ENCODE peak calls at places on chromosomes 6 and 20, in seven cellular contexts. K, U, C, Z, Y, V and S are unnamed samples.
A peak's percentile ranks its signal among the peaks of the same experiment; 100 is the strongest.

GRCh38 chr20:48648482-48649051 is 179.2 kb downstream of the PREX1 start:
- DNase-seq in K (no peak), U (no peak), C (no peak), Z (no peak), Y (no peak), V (no peak), S (no peak)

GRCh38 chr6:118580585-118581419 is 32.7 kb downstream of the PLN start:
- DNase-seq in K (peak; percentile 67), U (peak; percentile 78), C (no peak), Z (peak; percentile 79), Y (peak; percentile 89), V (peak; percentile 90), S (peak; percentile 66)

GRCh38 chr20:23257848-23258746 is 92.5 kb upstream of the NXT1 start:
- DNase-seq in K (no peak), U (peak; percentile 88), C (peak; percentile 28), Z (peak; percentile 93), Y (peak; percentile 54), V (peak; percentile 82), S (no peak)

GRCh38 chr6:10383312-10384063 is 31.4 kb downstream of the TFAP2A start:
- DNase-seq in K (peak; percentile 56), U (no peak), C (no peak), Z (no peak), Y (no peak), V (peak; percentile 53), S (no peak)

GRCh38 chr6:2866183-2866846 is 24.7 kb upstream of the SERPINB1 start:
- DNase-seq in K (peak; percentile 56), U (no peak), C (no peak), Z (no peak), Y (peak; percentile 78), V (peak; percentile 35), S (no peak)

GRCh38 chr20:18188446-18188845 is 50.8 kb downstream of the KAT14 start:
- DNase-seq in K (no peak), U (peak; percentile 5), C (no peak), Z (no peak), Y (no peak), V (no peak), S (no peak)

GRCh38 chr20:39117486-39117885 is 155.3 kb downstream of the DHX35 start:
- DNase-seq in K (no peak), U (peak; percentile 43), C (no peak), Z (peak; percentile 17), Y (no peak), V (no peak), S (no peak)

GRCh38 chr20:36549628-36549941 is 8.3 kb downstream of the MYL9 start:
- DNase-seq in K (no peak), U (no peak), C (no peak), Z (no peak), Y (no peak), V (no peak), S (no peak)

GRCh38 chr6:53246924-53247323 is 98.3 kb upstream of the GCM1 start:
- DNase-seq in K (no peak), U (no peak), C (no peak), Z (no peak), Y (no peak), V (no peak), S (no peak)

GRCh38 chr6:140256213-140256612 is 881.8 kb upstream of the CITED2 start:
- DNase-seq in K (no peak), U (peak; percentile 3), C (no peak), Z (no peak), Y (peak; percentile 38), V (no peak), S (no peak)

GRCh38 chr6:142848156-142848555 is 96.8 kb downstream of the HIVEP2 start:
- DNase-seq in K (no peak), U (no peak), C (no peak), Z (no peak), Y (no peak), V (no peak), S (no peak)

GRCh38 chr6:8243462-8243861 is 141.1 kb upstream of the EEF1E1 start:
- DNase-seq in K (no peak), U (peak; percentile 6), C (no peak), Z (peak; percentile 5), Y (peak; percentile 61), V (peak; percentile 30), S (no peak)

GRCh38 chr6:7636151-7636550 is 46.2 kb downstream of the SNRNP48 start:
- DNase-seq in K (no peak), U (no peak), C (no peak), Z (no peak), Y (no peak), V (peak; percentile 40), S (no peak)

GRCh38 chr20:47677314-47678129 is 107.8 kb downstream of the SULF2 start:
- DNase-seq in K (peak; percentile 88), U (peak; percentile 16), C (peak; percentile 89), Z (peak; percentile 33), Y (peak; percentile 76), V (peak; percentile 77), S (peak; percentile 47)

GRCh38 chr20:62210496-62210855 is 9.6 kb downstream of the HRH3 start:
- DNase-seq in K (no peak), U (no peak), C (no peak), Z (no peak), Y (no peak), V (no peak), S (no peak)

GRCh38 chr6:16278048-16278724 is 39.8 kb downstream of the GMPR start:
- DNase-seq in K (no peak), U (peak; percentile 21), C (no peak), Z (peak; percentile 22), Y (no peak), V (no peak), S (no peak)

GRCh38 chr6:1686117-1687098 is 76.7 kb downstream of the FOXC1 start:
- DNase-seq in K (no peak), U (peak; percentile 96), C (no peak), Z (peak; percentile 26), Y (no peak), V (peak; percentile 71), S (no peak)

DNA sequence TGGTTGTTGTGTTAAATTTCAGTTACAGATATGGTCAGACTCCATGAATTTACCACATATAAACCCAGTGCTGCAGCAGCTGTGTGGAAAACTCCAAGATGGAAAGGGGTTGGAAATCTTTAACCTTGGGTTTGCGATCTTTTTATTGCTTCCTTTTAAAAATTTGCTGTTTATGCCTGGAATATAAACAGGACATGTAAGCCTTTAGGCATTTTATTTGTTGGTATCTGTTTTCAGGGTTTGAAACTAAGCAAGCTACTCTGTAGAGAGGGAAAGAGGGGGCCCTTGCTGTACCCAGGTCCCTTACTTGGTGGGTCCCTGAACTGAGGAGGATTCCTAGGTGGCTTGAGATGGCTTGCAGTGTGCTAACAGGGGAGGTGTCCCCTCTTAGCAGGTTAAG is 800 bp downstream of the PKIG start:
- DNase-seq in K (no peak), U (peak; percentile 37), C (no peak), Z (peak; percentile 66), Y (no peak), V (no peak), S (no peak)
- H3K27ac ChIP-seq in K (no peak overlapping the region), U (peak overlapping the region; percentile 80), C (no peak overlapping the region), Z (no peak overlapping the region), Y (no peak overlapping the region), V (no peak overlapping the region), S (no peak overlapping the region)

GRCh38 chr20:58025233-58025632 is 203.2 kb downstream of the ANKRD60 start:
- DNase-seq in K (no peak), U (no peak), C (no peak), Z (no peak), Y (no peak), V (no peak), S (no peak)
- H2AK5ac ChIP-seq in K (no peak overlapping the region), U (no peak overlapping the region), C (no peak overlapping the region), Z (no peak overlapping the region), Y (no peak overlapping the region), V (no peak overlapping the region), S (no peak overlapping the region)

GRCh38 chr6:138563650-138564049 is 64.4 kb upstream of the NHSL1 start:
- DNase-seq in K (no peak), U (no peak), C (no peak), Z (no peak), Y (peak; percentile 82), V (no peak), S (no peak)

GRCh38 chr6:138564170-138564721 is 65.0 kb upstream of the NHSL1 start:
- DNase-seq in K (no peak), U (no peak), C (no peak), Z (no peak), Y (no peak), V (no peak), S (no peak)

GRCh38 chr6:138560130-138560850 is 61.0 kb upstream of the NHSL1 start:
- DNase-seq in K (no peak), U (no peak), C (peak; percentile 33), Z (no peak), Y (peak; percentile 78), V (peak; percentile 72), S (no peak)

GRCh38 chr6:138562691-138563090 is 63.4 kb upstream of the NHSL1 start:
- DNase-seq in K (no peak), U (no peak), C (no peak), Z (no peak), Y (no peak), V (no peak), S (no peak)

GRCh38 chr6:138563231-138563630 is 63.9 kb upstream of the NHSL1 start:
- DNase-seq in K (no peak), U (no peak), C (no peak), Z (no peak), Y (no peak), V (no peak), S (no peak)
- H2BK5ac ChIP-seq in K (no peak overlapping the region), U (no peak overlapping the region), C (no peak overlapping the region), Z (no peak overlapping the region), Y (no peak overlapping the region), V (no peak overlapping the region), S (no peak overlapping the region)

GRCh38 chr6:154752015-154752414 is 18.8 kb downstream of the SCAF8 start:
- DNase-seq in K (no peak), U (no peak), C (no peak), Z (no peak), Y (peak; percentile 38), V (no peak), S (no peak)

GRCh38 chr6:154754152-154754551 is 20.9 kb downstream of the SCAF8 start:
- DNase-seq in K (no peak), U (peak; percentile 73), C (no peak), Z (peak; percentile 65), Y (no peak), V (no peak), S (no peak)

GRCh38 chr6:154758125-154758524 is 24.9 kb downstream of the SCAF8 start:
- DNase-seq in K (no peak), U (no peak), C (no peak), Z (no peak), Y (no peak), V (no peak), S (no peak)

GRCh38 chr6:154757352-154758095 is 24.3 kb downstream of the SCAF8 start:
- DNase-seq in K (no peak), U (no peak), C (no peak), Z (peak; percentile 28), Y (no peak), V (peak; percentile 18), S (no peak)
- H3K27ac ChIP-seq in K (no peak overlapping the region), U (no peak overlapping the region), C (no peak overlapping the region), Z (no peak overlapping the region), Y (no peak overlapping the region), V (no peak overlapping the region), S (no peak overlapping the region)